ENCODE peak calls at places on chromosomes 12 and 14, in eight cellular contexts. One of them, this sample, is unnamed.
A peak's percentile ranks its signal among the peaks of the same experiment; 100 is the strongest.

GRCh38 chr14:100375273-100375962 is 52.3 kb downstream of the SLC25A47 start:
- DNase-seq in tibial artery: peak; percentile 84
- DNase-seq in NCI-H1105: peak; percentile 11
- DNase-seq in activated CD4-positive, alpha-beta T cell treated with anti-CD3 and anti-CD28 coated beads for 48 hours: peak; percentile 91
- DNase-seq in endodermal cell: peak; percentile 88
- DNase-seq in islet precursor cell: peak; percentile 90
- DNase-seq in stimulated activated CD8-positive, alpha-beta memory T cell treated with anti-CD3 and anti-CD28 coated beads, Interleukin-15, amount 100 ng/mL, for 4 hours: peak; percentile 55
- DNase-seq in epithelial cell of prostate: peak; percentile 24
- DNase-seq in this sample: no peak

GRCh38 chr12:121740847-121741246 is 28.3 kb downstream of the TMEM120B start:
- DNase-seq in endodermal cell: no peak
- DNase-seq in epithelial cell of prostate: no peak
- DNase-seq in NCI-H1105: no peak
- DNase-seq in tibial artery: no peak
- DNase-seq in activated CD4-positive, alpha-beta T cell treated with anti-CD3 and anti-CD28 coated beads for 48 hours: no peak
- DNase-seq in islet precursor cell: no peak
- DNase-seq in stimulated activated CD8-positive, alpha-beta memory T cell treated with anti-CD3 and anti-CD28 coated beads, Interleukin-15, amount 100 ng/mL, for 4 hours: no peak
- DNase-seq in this sample: no peak

GRCh38 chr14:29227631-29228030 is 461.0 kb downstream of the FOXG1 start:
- DNase-seq in stimulated activated CD8-positive, alpha-beta memory T cell treated with anti-CD3 and anti-CD28 coated beads, Interleukin-15, amount 100 ng/mL, for 4 hours: no peak
- DNase-seq in activated CD4-positive, alpha-beta T cell treated with anti-CD3 and anti-CD28 coated beads for 48 hours: no peak
- DNase-seq in NCI-H1105: no peak
- DNase-seq in islet precursor cell: no peak
- DNase-seq in epithelial cell of prostate: no peak
- DNase-seq in endodermal cell: no peak
- DNase-seq in tibial artery: no peak
- DNase-seq in this sample: no peak

GRCh38 chr12:120783197-120783596 is 57.6 kb downstream of the ACADS start:
- DNase-seq in stimulated activated CD8-positive, alpha-beta memory T cell treated with anti-CD3 and anti-CD28 coated beads, Interleukin-15, amount 100 ng/mL, for 4 hours: no peak
- DNase-seq in epithelial cell of prostate: peak; percentile 16
- DNase-seq in activated CD4-positive, alpha-beta T cell treated with anti-CD3 and anti-CD28 coated beads for 48 hours: peak; percentile 40
- DNase-seq in islet precursor cell: no peak
- DNase-seq in NCI-H1105: no peak
- DNase-seq in tibial artery: no peak
- DNase-seq in endodermal cell: no peak
- DNase-seq in this sample: no peak

GRCh38 chr12:19201653-19202052 is 72.1 kb downstream of the PLEKHA5 start:
- DNase-seq in stimulated activated CD8-positive, alpha-beta memory T cell treated with anti-CD3 and anti-CD28 coated beads, Interleukin-15, amount 100 ng/mL, for 4 hours: no peak
- DNase-seq in epithelial cell of prostate: no peak
- DNase-seq in activated CD4-positive, alpha-beta T cell treated with anti-CD3 and anti-CD28 coated beads for 48 hours: no peak
- DNase-seq in islet precursor cell: no peak
- DNase-seq in NCI-H1105: no peak
- DNase-seq in tibial artery: no peak
- DNase-seq in endodermal cell: no peak
- DNase-seq in this sample: no peak

GRCh38 chr12:107992870-107993451 is 136.1 kb upstream of the WSCD2 start:
- DNase-seq in stimulated activated CD8-positive, alpha-beta memory T cell treated with anti-CD3 and anti-CD28 coated beads, Interleukin-15, amount 100 ng/mL, for 4 hours: no peak
- DNase-seq in activated CD4-positive, alpha-beta T cell treated with anti-CD3 and anti-CD28 coated beads for 48 hours: peak; percentile 4
- DNase-seq in NCI-H1105: peak; percentile 20
- DNase-seq in endodermal cell: peak; percentile 90
- DNase-seq in epithelial cell of prostate: no peak
- DNase-seq in tibial artery: no peak
- DNase-seq in islet precursor cell: peak; percentile 85
- DNase-seq in this sample: peak; percentile 40

GRCh38 chr14:21978184-21978998 is 304.8 kb upstream of the OR4E1 start:
- DNase-seq in tibial artery: no peak
- DNase-seq in NCI-H1105: peak; percentile 14
- DNase-seq in activated CD4-positive, alpha-beta T cell treated with anti-CD3 and anti-CD28 coated beads for 48 hours: peak; percentile 50
- DNase-seq in stimulated activated CD8-positive, alpha-beta memory T cell treated with anti-CD3 and anti-CD28 coated beads, Interleukin-15, amount 100 ng/mL, for 4 hours: no peak
- DNase-seq in endodermal cell: peak; percentile 88
- DNase-seq in epithelial cell of prostate: no peak
- DNase-seq in islet precursor cell: peak; percentile 77
- DNase-seq in this sample: peak; percentile 34

GRCh38 chr12:108825205-108825950 is 32.0 kb downstream of the SSH1 start:
- DNase-seq in epithelial cell of prostate: no peak
- DNase-seq in tibial artery: no peak
- DNase-seq in endodermal cell: no peak
- DNase-seq in NCI-H1105: no peak
- DNase-seq in stimulated activated CD8-positive, alpha-beta memory T cell treated with anti-CD3 and anti-CD28 coated beads, Interleukin-15, amount 100 ng/mL, for 4 hours: no peak
- DNase-seq in islet precursor cell: no peak
- DNase-seq in activated CD4-positive, alpha-beta T cell treated with anti-CD3 and anti-CD28 coated beads for 48 hours: peak; percentile 23
- DNase-seq in this sample: no peak

GRCh38 chr14:89325959-89326358 is 91.1 kb downstream of the FOXN3 start:
- DNase-seq in activated CD4-positive, alpha-beta T cell treated with anti-CD3 and anti-CD28 coated beads for 48 hours: no peak
- DNase-seq in stimulated activated CD8-positive, alpha-beta memory T cell treated with anti-CD3 and anti-CD28 coated beads, Interleukin-15, amount 100 ng/mL, for 4 hours: no peak
- DNase-seq in NCI-H1105: no peak
- DNase-seq in endodermal cell: no peak
- DNase-seq in tibial artery: no peak
- DNase-seq in islet precursor cell: no peak
- DNase-seq in epithelial cell of prostate: no peak
- DNase-seq in this sample: no peak